ENCODE peak calls at places on chromosome 15, in ten cellular contexts. A, E, K, C, U, H, V, S, O and T are unnamed samples.

GRCh38 chr15:99121207-99121606 is 16.3 kb downstream of the SYNM start:
- DNase-seq in A (no peak), E (no peak), K (no peak), C (no peak), U (peak; percentile 70), H (peak; percentile 49), V (no peak), S (no peak), O (no peak), T (no peak)

GRCh38 chr15:51403072-51403878 is 61.8 kb downstream of the GLDN start:
- DNase-seq in A (no peak), E (peak; percentile 32), K (no peak), C (peak; percentile 39), U (no peak), H (no peak), V (no peak), S (no peak), O (peak; percentile 23), T (no peak)

GRCh38 chr15:101128191-101128590 is 123.7 kb downstream of the CHSY1 start:
- DNase-seq in A (no peak), E (no peak), K (no peak), C (no peak), U (no peak), H (no peak), V (no peak), S (peak; percentile 22), O (no peak), T (no peak)

GRCh38 chr15:73325191-73325980 is 43.4 kb downstream of the HCN4 start:
- DNase-seq in A (no peak), E (peak; percentile 50), K (no peak), C (no peak), U (peak; percentile 60), H (peak; percentile 41), V (no peak), S (peak; percentile 54), O (no peak), T (no peak)

GRCh38 chr15:90482124-90483011 is 47.4 kb upstream of the CRTC3 start:
- DNase-seq in A (peak; percentile 51), E (peak; percentile 48), K (peak; percentile 53), C (peak; percentile 54), U (no peak), H (no peak), V (peak; percentile 18), S (no peak), O (peak; percentile 34), T (no peak)

GRCh38 chr15:63210151-63211051 is 21.0 kb downstream of the RAB8B start:
- DNase-seq in A (no peak), E (no peak), K (no peak), C (no peak), U (no peak), H (no peak), V (no peak), S (no peak), O (no peak), T (no peak)

GRCh38 chr15:78177447-78177873 is 28.3 kb downstream of the IDH3A start:
- DNase-seq in A (peak; percentile 51), E (peak; percentile 64), K (peak; percentile 42), C (peak; percentile 78), U (no peak), H (no peak), V (peak; percentile 25), S (peak; percentile 78), O (peak; percentile 13), T (no peak)

GRCh38 chr15:26738996-26739395 is 33.9 kb downstream of the GABRB3 start:
- DNase-seq in A (no peak), E (no peak), K (no peak), C (no peak), U (no peak), H (no peak), V (no peak), S (no peak), O (no peak), T (no peak)

GRCh38 chr15:36109943-36110658 is 469.3 kb upstream of the CDIN1 start:
- DNase-seq in A (no peak), E (no peak), K (no peak), C (no peak), U (no peak), H (no peak), V (no peak), S (no peak), O (no peak), T (no peak)

GRCh38 chr15:36108539-36108938 is 470.9 kb upstream of the CDIN1 start:
- DNase-seq in A (no peak), E (no peak), K (no peak), C (no peak), U (no peak), H (no peak), V (no peak), S (no peak), O (no peak), T (no peak)

GRCh38 chr15:36110659-36110993 is 468.8 kb upstream of the CDIN1 start:
- DNase-seq in A (no peak), E (no peak), K (no peak), C (no peak), U (no peak), H (no peak), V (no peak), S (no peak), O (no peak), T (no peak)

DNA sequence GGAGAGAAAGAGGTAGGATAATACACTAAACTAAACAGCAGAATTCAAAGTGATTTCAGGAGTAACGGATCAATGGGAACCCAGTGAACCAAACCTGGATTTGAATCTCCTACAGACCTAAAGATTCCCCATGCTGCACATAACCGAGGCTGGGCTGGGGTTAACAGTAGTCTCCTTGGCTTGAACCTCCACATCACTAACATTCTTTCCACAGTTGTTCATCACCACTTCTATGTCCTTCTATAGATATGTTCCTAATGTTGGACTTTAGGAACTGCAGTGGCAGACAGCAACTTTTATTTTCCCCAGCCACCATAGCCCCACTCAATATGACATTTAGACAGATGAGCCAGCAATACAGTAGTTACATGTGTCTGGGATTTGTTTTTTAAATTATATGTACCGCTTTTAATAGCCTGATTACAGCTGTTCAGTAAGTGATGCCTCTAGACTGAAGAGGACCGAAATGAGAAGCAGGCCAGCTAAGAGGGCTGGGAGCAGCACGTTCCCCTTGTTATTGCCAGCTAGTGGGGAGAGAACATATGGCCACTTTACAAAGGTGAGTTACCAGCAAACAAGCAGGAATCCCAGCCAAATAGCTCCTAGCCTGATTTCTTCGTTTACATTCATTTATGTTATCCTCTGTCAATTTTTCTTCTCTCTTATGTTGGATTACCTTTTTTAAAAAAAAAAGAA is 472.6 kb upstream of the CDIN1 start:
- DNase-seq in A (no peak), E (no peak), K (no peak), C (no peak), U (no peak), H (no peak), V (no peak), S (no peak), O (no peak), T (no peak)
- H3K4me3 ChIP-seq in A (no peak overlapping the region), E (no peak overlapping the region), K (no peak overlapping the region), C (no peak overlapping the region), U (no peak overlapping the region), H (no peak overlapping the region), V (no peak overlapping the region), S (no peak overlapping the region), O (no peak overlapping the region), T (no peak overlapping the region)

DNA sequence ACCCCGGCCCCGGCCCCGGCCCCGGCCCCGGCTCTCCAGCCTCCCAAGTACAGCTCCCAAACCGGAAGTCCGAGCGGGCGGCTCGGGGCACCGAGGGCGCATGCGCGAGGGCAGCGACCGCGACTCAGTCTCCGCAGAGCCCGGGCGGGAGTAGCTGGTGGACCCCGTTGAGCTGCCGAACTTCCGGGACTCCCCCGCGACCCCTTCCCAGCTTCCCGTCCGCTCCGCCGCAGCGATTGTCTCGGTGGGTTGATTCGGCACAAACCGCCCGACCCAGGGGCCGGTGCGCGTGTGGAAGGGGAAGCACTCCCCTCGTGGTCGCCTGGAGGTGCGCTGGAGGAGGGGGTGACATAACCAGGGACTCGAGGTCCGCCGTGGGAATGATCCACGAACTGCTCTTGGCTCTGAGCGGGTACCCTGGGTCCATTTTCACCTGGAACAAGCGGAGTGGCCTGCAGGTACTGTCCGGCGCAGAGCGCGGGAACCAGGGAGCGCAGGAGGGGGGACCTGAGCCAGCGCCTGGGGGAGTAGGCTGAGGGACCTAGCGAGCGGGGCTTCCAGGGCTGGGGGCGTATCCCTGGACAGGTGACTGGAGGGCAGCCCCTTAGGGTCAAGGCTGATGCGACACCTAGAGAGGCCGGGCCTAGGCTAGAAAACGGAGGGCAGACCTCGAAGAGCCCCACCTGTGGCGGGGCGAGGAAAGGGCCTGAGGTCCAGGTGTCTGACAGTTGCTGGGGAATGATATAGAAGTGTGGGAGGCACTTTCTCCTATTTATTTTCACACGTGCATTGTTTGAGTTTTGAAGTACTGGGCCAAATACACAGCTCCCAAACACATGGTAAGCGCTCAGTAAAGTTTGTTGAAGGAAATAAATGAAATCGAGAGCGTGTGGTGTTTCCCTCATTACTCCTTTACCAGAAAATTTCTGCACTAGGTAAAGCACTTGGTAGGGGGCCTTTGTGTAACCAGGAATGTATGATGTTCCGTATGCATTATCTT is at the start of the genes TUBGCP4 and ZSCAN29:
- DNase-seq in A (peak; percentile 81), E (peak; percentile 95), K (peak; percentile 78), C (peak; percentile 99), U (peak; percentile 89), H (peak; percentile 88), V (no peak), S (peak; percentile 96), O (peak; percentile 39), T (no peak)
- TF ChIP-seq POLR2AphosphoS5 in A (peak; percentile 58), E (peak; percentile 71), K (peak; percentile 30), C (peak; percentile 71), U (peak; percentile 12), H (no peak), V (peak; percentile 65), S (peak; percentile 82), O (peak; percentile 80), T (no peak)

GRCh38 chr15:36545451-36545992 is 33.9 kb upstream of the CDIN1 start:
- DNase-seq in A (no peak), E (no peak), K (no peak), C (no peak), U (no peak), H (no peak), V (no peak), S (no peak), O (no peak), T (no peak)
- H3K4me3 ChIP-seq in A (no peak overlapping the region), E (no peak overlapping the region), K (no peak overlapping the region), C (no peak overlapping the region), U (no peak overlapping the region), H (no peak overlapping the region), V (no peak overlapping the region), S (no peak overlapping the region), O (no peak overlapping the region), T (no peak overlapping the region)

GRCh38 chr15:56838085-56838484 is 80.4 kb upstream of the TCF12 start:
- DNase-seq in A (no peak), E (no peak), K (no peak), C (no peak), U (no peak), H (no peak), V (no peak), S (no peak), O (no peak), T (no peak)

GRCh38 chr15:56835598-56836275 is 82.7 kb upstream of the TCF12 start:
- DNase-seq in A (no peak), E (no peak), K (no peak), C (peak; percentile 30), U (no peak), H (no peak), V (no peak), S (no peak), O (no peak), T (no peak)

GRCh38 chr15:56839641-56840040 is 78.8 kb upstream of the TCF12 start:
- DNase-seq in A (no peak), E (no peak), K (no peak), C (no peak), U (no peak), H (no peak), V (no peak), S (no peak), O (no peak), T (no peak)

GRCh38 chr15:56839099-56839498 is 79.3 kb upstream of the TCF12 start:
- DNase-seq in A (no peak), E (no peak), K (no peak), C (no peak), U (no peak), H (no peak), V (no peak), S (no peak), O (no peak), T (no peak)

GRCh38 chr15:56837281-56837680 is 81.2 kb upstream of the TCF12 start:
- DNase-seq in A (no peak), E (no peak), K (no peak), C (no peak), U (no peak), H (no peak), V (no peak), S (no peak), O (no peak), T (no peak)
- TF ChIP-seq POLR2AphosphoS5 in A (no peak), E (no peak), K (no peak), C (no peak), U (no peak), H (no peak), V (no peak), S (no peak), O (no peak), T (no peak)